ENCODE peak calls at places on chromosomes 7 and 10, in seven cellular contexts. O, U, C, D, X, V and K are unnamed samples.

GRCh38 chr7:23247101-23247601 is 576 bp downstream of the GPNMB start:
- DNase-seq in O (no peak), U (no peak), C (no peak), D (peak; percentile 24), X (no peak), V (no peak), K (no peak)

GRCh38 chr10:17981766-17982380 is 30.2 kb downstream of the SLC39A12 start:
- DNase-seq in O (no peak), U (no peak), C (peak; percentile 35), D (peak; percentile 66), X (no peak), V (no peak), K (no peak)

GRCh38 chr7:143331179-143331825 is 15.4 kb downstream of the CLCN1 start:
- DNase-seq in O (no peak), U (no peak), C (peak; percentile 72), D (peak; percentile 86), X (no peak), V (no peak), K (no peak)

GRCh38 chr10:125017547-125018298 is 75.8 kb downstream of the ZRANB1 start:
- DNase-seq in O (peak; percentile 79), U (no peak), C (no peak), D (no peak), X (no peak), V (no peak), K (no peak)

GRCh38 chr7:30863694-30864011 is 48.0 kb upstream of the AQP1 start:
- DNase-seq in O (no peak), U (no peak), C (no peak), D (peak; percentile 60), X (no peak), V (no peak), K (no peak)

GRCh38 chr10:98030093-98030821 is at the start of gene CRTAC1:
- DNase-seq in O (peak; percentile 80), U (peak; percentile 70), C (peak; percentile 32), D (peak; percentile 28), X (peak; percentile 85), V (no peak), K (peak; percentile 90)

GRCh38 chr10:10489765-10490164 is 527.9 kb upstream of the CELF2 start:
- DNase-seq in O (no peak), U (no peak), C (no peak), D (no peak), X (no peak), V (no peak), K (no peak)

GRCh38 chr10:18312385-18313145 is 172.3 kb downstream of the CACNB2 start:
- DNase-seq in O (no peak), U (no peak), C (peak; percentile 38), D (peak; percentile 56), X (no peak), V (peak; percentile 41), K (peak; percentile 13)

GRCh38 chr10:43344051-43344450 is 27.4 kb upstream of the FXYD4 start:
- DNase-seq in O (no peak), U (no peak), C (no peak), D (no peak), X (no peak), V (no peak), K (no peak)

GRCh38 chr10:77846718-77847311 is 79.7 kb downstream of the DLG5 start:
- DNase-seq in O (peak; percentile 91), U (peak; percentile 87), C (peak; percentile 67), D (peak; percentile 76), X (peak; percentile 86), V (peak; percentile 81), K (peak; percentile 89)

GRCh38 chr10:66455304-66455703 is 470.5 kb upstream of the LRRTM3 start:
- DNase-seq in O (no peak), U (no peak), C (peak; percentile 5), D (no peak), X (no peak), V (no peak), K (no peak)

GRCh38 chr7:151537818-151538561 is 18.3 kb upstream of the RHEB start:
- DNase-seq in O (no peak), U (no peak), C (no peak), D (peak; percentile 60), X (no peak), V (no peak), K (no peak)

GRCh38 chr7:154929006-154929726 is 73.8 kb downstream of the PAXIP1 start:
- DNase-seq in O (no peak), U (no peak), C (no peak), D (peak; percentile 7), X (no peak), V (no peak), K (no peak)

GRCh38 chr10:10772411-10772810 is 245.3 kb upstream of the CELF2 start:
- DNase-seq in O (no peak), U (no peak), C (no peak), D (no peak), X (no peak), V (no peak), K (no peak)

GRCh38 chr7:40570218-40570617 is 435.4 kb downstream of the SUGCT start:
- DNase-seq in O (no peak), U (no peak), C (no peak), D (peak; percentile 29), X (no peak), V (no peak), K (no peak)

GRCh38 chr7:40530292-40530691 is 395.5 kb downstream of the SUGCT start:
- DNase-seq in O (no peak), U (no peak), C (no peak), D (no peak), X (no peak), V (no peak), K (no peak)

GRCh38 chr10:61588770-61589211 is 73.9 kb upstream of the CABCOCO1 start:
- DNase-seq in O (no peak), U (no peak), C (peak; percentile 7), D (no peak), X (no peak), V (no peak), K (peak; percentile 9)

GRCh38 chr7:34059551-34059840 is 154.2 kb downstream of the BMPER start:
- DNase-seq in O (no peak), U (no peak), C (no peak), D (no peak), X (no peak), V (no peak), K (no peak)

GRCh38 chr10:70786799-70787415 is 1.7 kb upstream of the TBATA start:
- DNase-seq in O (no peak), U (no peak), C (no peak), D (no peak), X (no peak), V (no peak), K (no peak)

GRCh38 chr10:59847888-59848287 is 58.5 kb downstream of the CCDC6 start:
- DNase-seq in O (no peak), U (no peak), C (no peak), D (no peak), X (peak; percentile 13), V (no peak), K (no peak)

GRCh38 chr10:7239312-7239985 is 171.4 kb downstream of the SFMBT2 start:
- DNase-seq in O (no peak), U (no peak), C (no peak), D (no peak), X (no peak), V (no peak), K (no peak)

GRCh38 chr7:90231304-90231703 is 13.7 kb upstream of the CFAP69 start:
- DNase-seq in O (no peak), U (no peak), C (no peak), D (no peak), X (no peak), V (no peak), K (no peak)

GRCh38 chr10:71238626-71239025 is 26.3 kb downstream of the UNC5B start:
- DNase-seq in O (peak; percentile 40), U (no peak), C (no peak), D (no peak), X (no peak), V (no peak), K (no peak)

GRCh38 chr7:88306590-88307048 is at the start of gene STEAP4:
- DNase-seq in O (peak; percentile 91), U (peak; percentile 70), C (peak; percentile 40), D (peak; percentile 89), X (peak; percentile 71), V (no peak), K (peak; percentile 62)

GRCh38 chr7:104137971-104138370 is 69.8 kb downstream of the ORC5 start:
- DNase-seq in O (no peak), U (no peak), C (no peak), D (peak; percentile 38), X (no peak), V (no peak), K (no peak)

GRCh38 chr10:54159924-54160323 is 641.1 kb downstream of the PCDH15 start:
- DNase-seq in O (no peak), U (no peak), C (no peak), D (no peak), X (no peak), V (no peak), K (no peak)

GRCh38 chr7:106693659-106694353 is 32.8 kb upstream of the CCDC71L start:
- DNase-seq in O (no peak), U (no peak), C (no peak), D (no peak), X (no peak), V (no peak), K (no peak)

GRCh38 chr10:105542401-105542800 is 901.3 kb downstream of the SORCS3 start:
- DNase-seq in O (no peak), U (no peak), C (no peak), D (no peak), X (no peak), V (no peak), K (peak; percentile 8)

GRCh38 chr10:105549731-105550130 is 908.6 kb downstream of the SORCS3 start:
- DNase-seq in O (no peak), U (no peak), C (no peak), D (no peak), X (no peak), V (no peak), K (no peak)

GRCh38 chr10:105540381-105540780 is 899.3 kb downstream of the SORCS3 start:
- DNase-seq in O (no peak), U (no peak), C (no peak), D (no peak), X (no peak), V (no peak), K (no peak)

GRCh38 chr10:105545101-105545500 is 904.0 kb downstream of the SORCS3 start:
- DNase-seq in O (no peak), U (no peak), C (no peak), D (no peak), X (no peak), V (no peak), K (no peak)
- TF ChIP-seq CTCF in O (no peak), U (no peak), C (no peak), D (no peak), X (no peak), V (no peak), K (no peak)

GRCh38 chr7:102439963-102440795 is 6.8 kb downstream of the ORAI2 start:
- DNase-seq in O (no peak), U (no peak), C (peak; percentile 70), D (peak; percentile 75), X (peak; percentile 38), V (no peak), K (no peak)
- TF ChIP-seq CTCF in O (no peak), U (no peak), C (no peak), D (peak; percentile 5), X (no peak), V (no peak), K (no peak)

GRCh38 chr10:64594072-64594471 is 1072.9 kb downstream of the REEP3 start:
- DNase-seq in O (no peak), U (no peak), C (no peak), D (no peak), X (no peak), V (no peak), K (no peak)
- TF ChIP-seq CTCF in O (no peak), U (no peak), C (no peak), D (no peak), X (no peak), V (no peak), K (no peak)

GRCh38 chr10:29119374-29119773 is 169.5 kb upstream of the LYZL1 start:
- DNase-seq in O (no peak), U (peak; percentile 47), C (peak; percentile 30), D (peak; percentile 21), X (peak; percentile 91), V (no peak), K (peak; percentile 61)
- TF ChIP-seq CTCF in O (peak; percentile 38), U (peak; percentile 55), C (peak; percentile 20), D (peak; percentile 56), X (peak; percentile 87), V (no peak), K (peak; percentile 40)